ENCODE peak calls at places on chromosome 4, in seven cellular contexts. Q is mucosa of descending colon, F is left ventricle myocardium inferior, L is K562, E is GM13977, S is right lobe of liver, P is esophagus squamous epithelium. M is an unnamed sample.

GRCh38 chr4:169070071-169070894 is 60.2 kb upstream of the CBR4 start:
- DNase-seq in Q (peak; percentile 81), F (peak; percentile 29), L (no peak), E (no peak), S (no peak), P (no peak), M (no peak)

GRCh38 chr4:26330946-26331345 is 10.1 kb downstream of the RBPJ start:
- DNase-seq in Q (no peak), F (no peak), L (no peak), E (no peak), S (no peak), P (no peak), M (no peak)

GRCh38 chr4:93187441-93187840 is 641.1 kb upstream of the ATOH1 start:
- DNase-seq in Q (no peak), F (no peak), L (no peak), E (no peak), S (no peak), P (no peak), M (no peak)

GRCh38 chr4:22170353-22170752 is 221.8 kb upstream of the KCNIP4 start:
- DNase-seq in Q (no peak), F (no peak), L (no peak), E (no peak), S (no peak), P (no peak), M (no peak)

GRCh38 chr4:69473699-69474098 is 22.0 kb downstream of the UGT2B4 start:
- DNase-seq in Q (no peak), F (no peak), L (no peak), E (no peak), S (no peak), P (no peak), M (no peak)

GRCh38 chr4:108166038-108166437 is 2.7 kb downstream of the LEF1 start:
- DNase-seq in Q (no peak), F (no peak), L (no peak), E (no peak), S (no peak), P (no peak), M (no peak)

GRCh38 chr4:189988892-189989431 is 38.1 kb downstream of the FRG2 start:
- DNase-seq in Q (no peak), F (no peak), L (no peak), E (no peak), S (no peak), P (no peak), M (no peak)

GRCh38 chr4:52172166-52172565 is 121.1 kb downstream of the SPATA18 start:
- DNase-seq in Q (peak; percentile 47), F (no peak), L (no peak), E (no peak), S (no peak), P (no peak), M (no peak)

GRCh38 chr4:152352215-152352614 is 183.7 kb downstream of the FBXW7 start:
- DNase-seq in Q (no peak), F (no peak), L (no peak), E (no peak), S (no peak), P (no peak), M (no peak)

GRCh38 chr4:110088670-110089069 is 109.7 kb downstream of the ELOVL6 start:
- DNase-seq in Q (no peak), F (no peak), L (no peak), E (no peak), S (no peak), P (no peak), M (no peak)

GRCh38 chr4:147560632-147561031 is 56.6 kb upstream of the TMEM184C start:
- DNase-seq in Q (no peak), F (no peak), L (no peak), E (no peak), S (no peak), P (no peak), M (no peak)

GRCh38 chr4:126405369-126405982 is 1090.7 kb downstream of the FAT4 start:
- DNase-seq in Q (no peak), F (no peak), L (no peak), E (peak; percentile 3), S (no peak), P (no peak), M (no peak)

GRCh38 chr4:138050601-138051000 is 191.5 kb downstream of the SLC7A11 start:
- DNase-seq in Q (no peak), F (no peak), L (no peak), E (no peak), S (no peak), P (no peak), M (no peak)

GRCh38 chr4:159443975-159444374 is 341.1 kb downstream of the RAPGEF2 start:
- DNase-seq in Q (no peak), F (no peak), L (no peak), E (no peak), S (no peak), P (no peak), M (no peak)

GRCh38 chr4:159446266-159446976 is 343.5 kb downstream of the RAPGEF2 start:
- DNase-seq in Q (peak; percentile 47), F (no peak), L (peak; percentile 31), E (peak; percentile 54), S (no peak), P (no peak), M (peak; percentile 41)

GRCh38 chr4:159445671-159446070 is 342.8 kb downstream of the RAPGEF2 start:
- DNase-seq in Q (no peak), F (no peak), L (no peak), E (no peak), S (no peak), P (no peak), M (no peak)

GRCh38 chr4:159447296-159447695 is 344.4 kb downstream of the RAPGEF2 start:
- DNase-seq in Q (no peak), F (no peak), L (no peak), E (no peak), S (no peak), P (no peak), M (no peak)

DNA sequence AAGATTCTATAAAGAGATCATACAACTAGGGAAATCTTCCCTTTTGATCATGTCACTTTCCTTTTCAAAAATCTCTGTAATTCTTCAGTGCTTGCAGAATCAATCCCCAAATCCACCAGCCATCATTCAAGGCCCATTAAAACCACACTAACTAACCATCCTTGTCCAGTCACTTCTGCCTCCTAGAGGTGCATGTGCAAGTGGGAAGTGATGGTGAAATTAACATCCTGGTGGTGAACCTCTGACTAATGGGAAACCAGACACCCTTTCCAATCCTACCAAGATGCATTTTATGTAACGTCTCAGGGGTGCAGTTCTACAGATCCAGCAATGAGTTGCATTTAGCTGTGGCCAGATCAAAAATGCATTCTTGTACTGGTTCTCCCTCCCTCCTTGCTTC is 341.8 kb downstream of the RAPGEF2 start:
- DNase-seq in Q (no peak), F (no peak), L (no peak), E (no peak), S (no peak), P (no peak), M (no peak)
- TF ChIP-seq CTCF in Q (no peak), F (no peak), L (peak; percentile 41), E (no peak), S (no peak), P (no peak), M (peak; percentile 17)

GRCh38 chr4:16505726-16506125 is 279.5 kb upstream of the TAPT1 start:
- DNase-seq in Q (no peak), F (no peak), L (no peak), E (no peak), S (no peak), P (no peak), M (no peak)

GRCh38 chr4:16513876-16514275 is 287.6 kb upstream of the TAPT1 start:
- DNase-seq in Q (no peak), F (no peak), L (no peak), E (no peak), S (no peak), P (no peak), M (no peak)

DNA sequence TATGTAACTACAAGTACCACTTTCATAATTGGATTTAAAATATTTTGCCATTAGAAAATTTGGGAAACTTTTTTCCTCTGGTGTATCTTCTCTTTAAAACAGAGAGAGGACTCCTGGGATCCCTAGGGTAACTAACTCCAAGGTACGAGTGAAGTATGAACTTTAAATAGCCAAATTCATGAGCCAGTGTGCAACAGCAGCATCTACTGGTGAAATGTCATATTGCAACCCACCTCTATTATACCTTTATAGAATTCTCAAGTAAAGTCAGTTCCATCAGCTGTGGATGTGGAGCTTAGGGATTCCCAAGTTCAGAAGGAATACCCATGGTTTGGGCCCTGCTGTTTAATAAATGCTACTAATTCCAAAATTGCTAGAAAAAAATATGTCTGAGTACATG is 282.7 kb upstream of the TAPT1 start:
- DNase-seq in Q (no peak), F (no peak), L (peak; percentile 43), E (peak; percentile 3), S (no peak), P (no peak), M (no peak)
- TF ChIP-seq CTCF in Q (no peak), F (no peak), L (peak; percentile 50), E (peak; percentile 23), S (no peak), P (peak; percentile 70), M (peak; percentile 34)

GRCh38 chr4:1277667-1278335 is 11.9 kb upstream of the MAEA start:
- DNase-seq in Q (no peak), F (no peak), L (no peak), E (no peak), S (no peak), P (no peak), M (no peak)
- TF ChIP-seq CTCF in Q (no peak), F (no peak), L (no peak), E (peak; percentile 3), S (no peak), P (peak; percentile 34), M (peak; percentile 24)

GRCh38 chr4:703336-704197 is 2.1 kb upstream of the PCGF3 start:
- DNase-seq in Q (no peak), F (no peak), L (no peak), E (no peak), S (peak; percentile 50), P (no peak), M (no peak)

GRCh38 chr4:704971-705277 is 708 bp upstream of the PCGF3 start:
- DNase-seq in Q (no peak), F (no peak), L (no peak), E (no peak), S (no peak), P (no peak), M (no peak)

GRCh38 chr4:706834-707598 is 1.4 kb downstream of the PCGF3 start:
- DNase-seq in Q (no peak), F (no peak), L (no peak), E (no peak), S (no peak), P (no peak), M (no peak)

GRCh38 chr4:704198-704891 is 1.3 kb upstream of the PCGF3 start:
- DNase-seq in Q (no peak), F (no peak), L (no peak), E (no peak), S (peak; percentile 63), P (no peak), M (no peak)

DNA sequence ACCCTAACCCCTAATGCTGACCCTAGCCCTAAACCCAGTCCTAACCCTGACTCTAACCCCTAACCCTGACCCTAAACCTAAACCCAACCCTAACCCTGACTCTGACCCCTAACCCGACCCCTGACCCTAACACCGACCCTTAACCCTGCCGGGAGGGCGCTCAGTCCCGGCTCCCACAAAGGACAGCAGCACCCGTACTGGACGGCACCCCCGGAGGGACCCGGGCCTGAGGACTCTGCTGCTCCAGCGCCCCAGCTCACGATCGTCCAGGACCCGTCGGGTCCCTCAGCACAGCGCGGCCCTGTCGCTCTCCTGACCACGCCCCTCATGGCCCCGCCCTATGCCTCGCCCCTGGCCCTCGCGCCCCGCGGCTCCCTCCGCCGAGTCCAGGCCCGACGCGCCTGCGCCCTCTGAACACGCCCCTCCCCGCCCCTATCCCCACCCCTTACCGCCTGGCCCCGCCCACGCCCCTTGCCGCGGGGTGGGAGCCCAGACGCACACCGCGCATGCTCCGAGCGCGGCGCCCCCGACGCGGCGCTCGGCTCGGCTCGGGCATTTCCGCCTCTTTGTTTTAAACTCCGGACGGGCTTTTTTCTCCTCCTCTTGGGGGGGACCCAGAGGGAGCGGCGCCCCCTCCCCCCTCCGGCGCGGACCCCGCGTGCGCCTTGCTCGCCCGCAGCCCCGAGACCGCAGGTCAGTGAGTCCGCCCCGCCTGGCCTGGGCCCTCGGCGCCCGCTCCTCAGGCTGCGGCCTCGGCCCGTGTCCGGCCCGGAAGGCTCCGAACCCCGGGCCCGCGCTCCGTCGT is at the start of gene PCGF3:
- DNase-seq in Q (peak; percentile 98), F (peak; percentile 97), L (peak; percentile 100), E (peak; percentile 100), S (peak; percentile 99), P (peak; percentile 76), M (peak; percentile 99)
- TF ChIP-seq CTCF in Q (no peak), F (no peak), L (no peak), E (no peak), S (no peak), P (no peak), M (no peak)